ENCODE peak calls at places on chromosomes 3 and 15, in nine cellular contexts. O is nephron progenitor cell, V is esophagus squamous epithelium, N is activated B cell treated with CpG ODN at 0.5 μM for 24 hours, Y is WTC11, Z is cardiac muscle cell, B is fibroblast of mammary gland, Q is MCF 10A, J is HCT116. P is an unnamed sample.
A peak's percentile ranks its signal among the peaks of the same experiment; 100 is the strongest.

GRCh38 chr3:127105996-127106855 is 86.7 kb upstream of the PRR23E start:
- DNase-seq in Y (no peak), Z (no peak), O (no peak), V (no peak), B (no peak), N (no peak), Q (no peak), J (no peak), P (no peak)

GRCh38 chr3:151047636-151048035 is 37.8 kb upstream of the MED12L start:
- DNase-seq in B (peak; percentile 20), Y (no peak), J (peak; percentile 23), N (no peak), Q (no peak), O (no peak), V (no peak), Z (no peak), P (no peak)

GRCh38 chr15:63708141-63708772 is 111.1 kb downstream of the FBXL22 start:
- DNase-seq in J (no peak), O (no peak), V (no peak), Z (no peak), N (no peak), B (no peak), Q (no peak), Y (no peak), P (peak; percentile 27)

GRCh38 chr3:54240-54639 is 142.3 kb upstream of the CHL1 start:
- DNase-seq in J (no peak), Z (no peak), Q (no peak), V (no peak), N (no peak), B (no peak), O (no peak), Y (no peak), P (no peak)

GRCh38 chr3:169627073-169627472 is 36.4 kb downstream of the MECOM start:
- DNase-seq in Y (no peak), Z (no peak), Q (no peak), V (no peak), O (no peak), N (no peak), J (no peak), B (no peak), P (no peak)

GRCh38 chr3:112640864-112641751 is at the start of gene CCDC80:
- DNase-seq in Q (peak; percentile 93), B (peak; percentile 97), J (peak; percentile 59), V (no peak), Z (peak; percentile 73), O (no peak), Y (no peak), N (no peak), P (peak; percentile 97)

GRCh38 chr3:185316740-185317407 is 46.1 kb upstream of the MAP3K13 start:
- DNase-seq in B (no peak), Q (peak; percentile 88), V (no peak), Y (no peak), J (no peak), N (no peak), O (no peak), Z (no peak), P (no peak)

GRCh38 chr3:79957066-79957465 is 189.3 kb upstream of the ROBO1 start:
- DNase-seq in V (no peak), N (no peak), O (no peak), B (no peak), J (no peak), Q (no peak), Z (no peak), Y (no peak), P (no peak)

GRCh38 chr3:42980909-42981308 is 1.8 kb downstream of the GASK1A start:
- DNase-seq in N (no peak), B (no peak), Z (no peak), V (no peak), J (no peak), Y (no peak), Q (peak; percentile 79), O (no peak), P (no peak)

GRCh38 chr3:40972350-40972749 is 227.0 kb upstream of the CTNNB1 start:
- DNase-seq in Q (no peak), Y (no peak), J (no peak), O (no peak), N (no peak), V (no peak), Z (no peak), B (no peak), P (no peak)

GRCh38 chr3:139538733-139539132 is 809 bp downstream of the RBP1 start:
- DNase-seq in Y (peak; percentile 32), V (no peak), Q (no peak), B (peak; percentile 53), J (no peak), N (no peak), O (peak; percentile 41), Z (peak; percentile 10), P (peak; percentile 78)

GRCh38 chr3:12622335-12622734 is 41.6 kb downstream of the RAF1 start:
- DNase-seq in Q (no peak), V (no peak), Y (no peak), J (no peak), Z (no peak), N (no peak), B (no peak), O (no peak), P (no peak)

GRCh38 chr3:52650437-52650836 is 35.3 kb downstream of the PBRM1 start:
- DNase-seq in Q (no peak), V (no peak), N (no peak), B (peak; percentile 6), Z (no peak), O (no peak), Y (no peak), J (no peak), P (no peak)

GRCh38 chr3:17432237-17432636 is 310.2 kb downstream of the TBC1D5 start:
- DNase-seq in B (peak; percentile 36), J (no peak), Q (no peak), N (no peak), Z (no peak), O (no peak), V (no peak), Y (no peak), P (no peak)

GRCh38 chr3:17433866-17434265 is 308.6 kb downstream of the TBC1D5 start:
- DNase-seq in V (no peak), Z (no peak), Q (no peak), N (no peak), O (no peak), J (no peak), B (no peak), Y (no peak), P (no peak)

GRCh38 chr3:17431004-17431403 is 311.4 kb downstream of the TBC1D5 start:
- DNase-seq in J (peak; percentile 19), Q (peak; percentile 54), V (no peak), Z (peak; percentile 23), N (no peak), B (peak; percentile 57), Y (no peak), O (no peak), P (peak; percentile 51)

GRCh38 chr3:17431477-17432045 is 310.9 kb downstream of the TBC1D5 start:
- DNase-seq in Q (no peak), Y (no peak), N (no peak), O (no peak), V (no peak), B (peak; percentile 11), Z (no peak), J (no peak), P (no peak)

GRCh38 chr3:17430574-17430973 is 311.9 kb downstream of the TBC1D5 start:
- DNase-seq in Z (no peak), O (no peak), N (no peak), J (no peak), B (no peak), Q (no peak), V (no peak), Y (no peak), P (no peak)
- TF ChIP-seq CTCF in Z (no peak), O (no peak), N (no peak), J (no peak), B (no peak), Q (no peak), V (no peak), Y (no peak), P (no peak)

DNA sequence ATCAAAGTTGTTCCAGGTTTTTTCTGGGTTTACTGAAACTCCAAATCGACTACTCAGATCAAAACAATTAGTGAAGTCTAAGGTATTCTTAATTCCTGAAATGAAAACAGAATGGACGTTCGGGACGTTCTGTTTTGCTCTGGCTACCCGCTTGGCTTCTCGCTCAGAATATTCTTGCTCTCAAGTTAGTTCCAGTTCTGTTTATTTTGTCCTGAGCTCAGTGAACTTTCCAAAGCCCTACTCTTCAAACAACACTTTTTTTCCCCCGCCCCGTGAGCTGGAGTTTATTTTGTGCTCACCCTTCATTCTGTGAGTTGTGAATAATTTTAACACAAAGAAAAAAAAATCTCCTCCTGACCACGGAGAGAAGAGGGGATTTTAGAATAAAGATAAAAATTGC is 72.6 kb downstream of the SAMMSON start:
- DNase-seq in Y (no peak), J (no peak), B (no peak), Z (no peak), Q (no peak), O (no peak), V (no peak), N (no peak), P (no peak)
- TF ChIP-seq CTCF in Y (no peak), J (no peak), B (no peak), Z (no peak), Q (no peak), O (no peak), V (no peak), N (no peak), P (no peak)

DNA sequence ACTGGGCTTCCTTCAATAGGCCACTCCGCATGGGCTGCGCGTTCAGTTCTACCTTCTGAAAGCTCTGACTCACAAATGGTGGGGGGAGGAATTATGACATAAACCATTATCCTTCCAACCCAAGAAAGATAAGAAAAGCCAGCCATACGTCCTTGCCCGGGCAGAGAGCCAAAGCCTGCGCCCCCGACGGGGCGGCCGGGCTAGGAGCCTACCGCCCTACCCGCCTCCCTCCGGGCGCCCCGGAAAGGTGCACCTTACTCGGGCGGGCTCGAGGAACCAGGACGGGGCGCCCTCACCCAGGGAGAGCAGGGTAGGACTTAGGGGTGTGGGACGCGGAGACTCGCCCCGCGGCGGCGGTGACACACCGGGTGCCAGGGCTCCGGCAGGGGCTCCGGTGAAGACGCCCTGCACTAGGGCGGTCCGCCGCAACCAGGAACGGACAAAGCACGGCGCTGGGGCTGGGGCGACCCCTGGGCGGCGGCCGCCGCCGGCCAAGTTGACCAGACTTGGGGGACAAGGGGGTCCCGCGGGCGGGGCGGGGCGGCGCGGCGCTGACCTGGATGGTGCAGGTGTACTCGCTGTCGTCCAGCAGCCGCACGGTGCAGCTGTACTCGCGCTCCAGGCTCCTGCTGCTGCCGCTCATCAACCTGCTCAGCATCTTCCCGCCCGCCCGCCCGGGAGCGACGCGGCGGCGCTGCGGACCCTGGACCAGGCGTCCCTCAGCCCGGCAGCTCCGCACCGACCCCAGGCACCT is 497 bp downstream of the FRMD5 start:
- DNase-seq in Y (no peak), Q (peak; percentile 40), O (no peak), B (peak; percentile 46), V (no peak), Z (peak; percentile 34), J (no peak), N (peak; percentile 39), P (peak; percentile 85)
- TF ChIP-seq CTCF in Y (no peak), Q (no peak), O (no peak), B (no peak), V (no peak), Z (peak; percentile 10), J (no peak), N (no peak), P (no peak)

DNA sequence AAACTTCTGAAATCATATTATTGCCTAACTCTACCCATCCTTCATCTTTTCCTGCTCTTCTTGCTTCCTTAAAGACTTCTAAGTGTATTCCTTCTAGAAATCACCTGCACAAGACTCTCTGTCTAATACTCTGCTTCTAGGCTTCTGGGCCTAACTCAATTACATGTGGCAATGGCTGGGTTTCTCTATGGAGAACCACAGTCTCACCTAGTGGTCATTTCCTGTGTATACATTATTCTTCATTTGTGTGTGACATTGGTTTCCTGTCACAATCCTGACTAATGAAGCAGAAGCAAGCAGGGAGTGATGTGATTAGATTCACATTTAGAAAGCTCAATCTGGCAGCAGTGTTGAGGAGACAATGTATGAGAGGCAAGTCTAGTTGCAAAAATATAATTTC is 16.9 kb upstream of the CLDN1 start:
- DNase-seq in Q (peak; percentile 51), N (no peak), B (peak; percentile 67), O (no peak), Y (no peak), V (no peak), J (peak; percentile 18), Z (no peak), P (peak; percentile 18)
- TF ChIP-seq CTCF in Q (peak; percentile 17), N (no peak), B (peak; percentile 33), O (no peak), Y (no peak), V (no peak), J (peak; percentile 46), Z (no peak), P (peak; percentile 15)

P was measured in astrocyte of the spinal cord.